ENCODE peak calls at places on chromosome 4, in eight cellular contexts. J is epithelial cell of prostate; B is brain microvascular endothelial cell; K is tibial artery; R is mesenchymal stem cell; S is adrenal gland; A is PC-9; Z is CD4-positive, CD25-positive, alpha-beta regulatory T cell. D is an unnamed sample.

GRCh38 chr4:140774510-140774909 is 18.3 kb upstream of the TBC1D9 start:
- DNase-seq in J (no peak), B (no peak), K (no peak), R (no peak), S (no peak), A (no peak), Z (no peak), D (no peak)

GRCh38 chr4:5784960-5785611 is 74.1 kb downstream of the EVC start:
- DNase-seq in J (no peak), B (no peak), K (no peak), R (no peak), S (no peak), A (no peak), Z (no peak), D (no peak)

GRCh38 chr4:46909078-46909477 is at the start of gene COX7B2:
- DNase-seq in J (no peak), B (no peak), K (no peak), R (no peak), S (no peak), A (peak), Z (no peak), D (no peak)

GRCh38 chr4:161252520-161253141 is 911.2 kb downstream of the FSTL5 start:
- DNase-seq in J (no peak), B (no peak), K (no peak), R (peak), S (no peak), A (no peak), Z (no peak), D (no peak)

GRCh38 chr4:844752-845232 is 18.9 kb upstream of the CPLX1 start:
- DNase-seq in J (no peak), B (no peak), K (no peak), R (no peak), S (no peak), A (no peak), Z (no peak), D (no peak)

GRCh38 chr4:7663075-7663541 is 228.4 kb upstream of the PSAPL1 start:
- DNase-seq in J (no peak), B (no peak), K (no peak), R (no peak), S (no peak), A (no peak), Z (no peak), D (no peak)

GRCh38 chr4:177511611-177512010 is 69.4 kb upstream of the AGA start:
- DNase-seq in J (peak), B (no peak), K (no peak), R (no peak), S (no peak), A (peak), Z (no peak), D (no peak)

GRCh38 chr4:1082215-1083182 is 30.9 kb downstream of the RNF212 start:
- DNase-seq in J (peak), B (peak), K (peak), R (peak), S (peak), A (peak), Z (no peak), D (no peak)

GRCh38 chr4:64516176-64516575 is 106.9 kb upstream of the TECRL start:
- DNase-seq in J (no peak), B (no peak), K (no peak), R (no peak), S (no peak), A (no peak), Z (no peak), D (no peak)

GRCh38 chr4:15231265-15232091 is 196.4 kb upstream of the C1QTNF7 start:
- DNase-seq in J (no peak), B (peak), K (peak), R (peak), S (peak), A (no peak), Z (peak), D (peak)

GRCh38 chr4:37882665-37883296 is 8.1 kb upstream of the TBC1D1 start:
- DNase-seq in J (no peak), B (no peak), K (no peak), R (no peak), S (no peak), A (no peak), Z (no peak), D (no peak)

GRCh38 chr4:5971077-5971447 is 47.2 kb downstream of the C4orf50 start:
- DNase-seq in J (no peak), B (no peak), K (no peak), R (no peak), S (no peak), A (no peak), Z (no peak), D (no peak)

GRCh38 chr4:2689825-2690700 is 66.1 kb downstream of the TNIP2 start:
- DNase-seq in J (no peak), B (peak), K (peak), R (no peak), S (peak), A (no peak), Z (no peak), D (no peak)

GRCh38 chr4:123259676-123260428 is 136.7 kb upstream of the SPRY1 start:
- DNase-seq in J (no peak), B (no peak), K (no peak), R (no peak), S (no peak), A (no peak), Z (no peak), D (no peak)

GRCh38 chr4:8690216-8690786 is 97.7 kb downstream of the CPZ start:
- DNase-seq in J (no peak), B (no peak), K (peak), R (no peak), S (no peak), A (no peak), Z (no peak), D (no peak)

GRCh38 chr4:107069049-107069448 is 32.9 kb upstream of the DKK2 start:
- DNase-seq in J (peak), B (peak), K (no peak), R (no peak), S (no peak), A (no peak), Z (no peak), D (no peak)

GRCh38 chr4:87093443-87094123 is 126.8 kb downstream of the KLHL8 start:
- DNase-seq in J (peak), B (peak), K (no peak), R (peak), S (peak), A (no peak), Z (peak), D (no peak)

GRCh38 chr4:54516556-54517215 is 141.1 kb upstream of the KIT start:
- DNase-seq in J (no peak), B (no peak), K (no peak), R (no peak), S (peak), A (no peak), Z (no peak), D (no peak)

GRCh38 chr4:24533364-24533763 is 51.0 kb downstream of the DHX15 start:
- DNase-seq in J (peak), B (no peak), K (no peak), R (peak), S (no peak), A (no peak), Z (no peak), D (no peak)

GRCh38 chr4:68218044-68218443 is 27.4 kb downstream of the TMPRSS11B start:
- DNase-seq in J (no peak), B (no peak), K (no peak), R (no peak), S (no peak), A (no peak), Z (no peak), D (no peak)

GRCh38 chr4:99848576-99848975 is 31.9 kb downstream of the DAPP1 start:
- DNase-seq in J (no peak), B (no peak), K (no peak), R (no peak), S (no peak), A (no peak), Z (no peak), D (no peak)

GRCh38 chr4:144808034-144808433 is 162.1 kb downstream of the HHIP start:
- DNase-seq in J (no peak), B (no peak), K (no peak), R (no peak), S (no peak), A (no peak), Z (no peak), D (no peak)

GRCh38 chr4:120286813-120287212 is 220.2 kb upstream of the MAD2L1 start:
- DNase-seq in J (no peak), B (no peak), K (no peak), R (peak), S (no peak), A (no peak), Z (no peak), D (no peak)

GRCh38 chr4:153205757-153206156 is 1.5 kb downstream of the TRIM2 start:
- DNase-seq in J (peak), B (peak), K (no peak), R (peak), S (no peak), A (peak), Z (no peak), D (no peak)

GRCh38 chr4:110637408-110638131 is 14.7 kb upstream of the PITX2 start:
- DNase-seq in J (no peak), B (no peak), K (no peak), R (peak), S (no peak), A (no peak), Z (no peak), D (no peak)
- H3K27ac ChIP-seq in J (no peak), B (no peak), K (no peak), R (no peak), S (no peak), A (no peak), Z (no peak), D (no peak)

GRCh38 chr4:78584863-78585576 is 33.5 kb downstream of the ANXA3 start:
- DNase-seq in J (no peak), B (no peak), K (no peak), R (peak), S (no peak), A (no peak), Z (no peak), D (no peak)

GRCh38 chr4:78592104-78592783 is 40.7 kb downstream of the ANXA3 start:
- DNase-seq in J (peak), B (no peak), K (no peak), R (no peak), S (no peak), A (no peak), Z (no peak), D (no peak)

GRCh38 chr4:78585633-78586032 is 34.1 kb downstream of the ANXA3 start:
- DNase-seq in J (no peak), B (no peak), K (no peak), R (peak), S (no peak), A (no peak), Z (no peak), D (no peak)

GRCh38 chr4:78591404-78591803 is 39.8 kb downstream of the ANXA3 start:
- DNase-seq in J (no peak), B (no peak), K (no peak), R (no peak), S (no peak), A (no peak), Z (no peak), D (no peak)

GRCh38 chr4:78588894-78589545 is 37.5 kb downstream of the ANXA3 start:
- DNase-seq in J (no peak), B (no peak), K (no peak), R (no peak), S (no peak), A (no peak), Z (no peak), D (no peak)
- H3K27ac ChIP-seq in J (peak), B (no peak), K (no peak), R (no peak), S (no peak), A (no peak), Z (no peak), D (no peak)

GRCh38 chr4:186704059-186704458 is 19.6 kb downstream of the FAT1 start:
- DNase-seq in J (no peak), B (no peak), K (no peak), R (no peak), S (no peak), A (no peak), Z (no peak), D (no peak)
- H3K27ac ChIP-seq in J (peak), B (no peak), K (peak), R (no peak), S (no peak), A (no peak), Z (no peak), D (no peak)

GRCh38 chr4:155660436-155660835 is 6.2 kb upstream of the GUCY1A1 start:
- DNase-seq in J (no peak), B (no peak), K (no peak), R (no peak), S (no peak), A (no peak), Z (no peak), D (no peak)
- H3K27ac ChIP-seq in J (no peak), B (no peak), K (no peak), R (no peak), S (no peak), A (no peak), Z (no peak), D (no peak)

GRCh38 chr4:41435509-41435908 is 102.4 kb upstream of the LIMCH1 start:
- DNase-seq in J (no peak), B (no peak), K (no peak), R (no peak), S (no peak), A (no peak), Z (no peak), D (no peak)
- H3K27ac ChIP-seq in J (no peak), B (no peak), K (no peak), R (no peak), S (no peak), A (no peak), Z (no peak), D (no peak)

DNA sequence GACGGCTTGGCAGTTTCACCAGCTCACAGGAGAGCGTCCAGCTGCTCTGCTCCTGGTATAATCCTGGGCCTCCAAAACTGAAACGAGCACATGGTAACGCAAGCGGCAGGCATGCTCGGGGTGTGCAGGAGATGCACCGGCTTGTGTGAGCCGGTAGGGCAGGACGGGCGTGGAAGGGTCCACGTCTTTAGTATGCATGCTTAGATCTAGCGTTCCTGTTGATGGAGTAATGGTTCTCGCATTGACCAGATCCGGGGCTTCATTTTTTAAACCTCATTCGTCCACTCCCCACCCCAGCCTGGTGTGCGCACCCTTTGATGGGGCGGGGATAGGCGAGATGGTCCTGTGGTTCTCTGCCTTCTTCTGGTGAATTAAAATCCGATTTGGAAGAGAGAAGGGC is 39.7 kb downstream of the FAM149A start:
- DNase-seq in J (no peak), B (peak), K (peak), R (peak), S (peak), A (no peak), Z (no peak), D (no peak)
- H3K27ac ChIP-seq in J (no peak), B (no peak), K (peak), R (no peak), S (peak), A (no peak), Z (no peak), D (peak)

DNA sequence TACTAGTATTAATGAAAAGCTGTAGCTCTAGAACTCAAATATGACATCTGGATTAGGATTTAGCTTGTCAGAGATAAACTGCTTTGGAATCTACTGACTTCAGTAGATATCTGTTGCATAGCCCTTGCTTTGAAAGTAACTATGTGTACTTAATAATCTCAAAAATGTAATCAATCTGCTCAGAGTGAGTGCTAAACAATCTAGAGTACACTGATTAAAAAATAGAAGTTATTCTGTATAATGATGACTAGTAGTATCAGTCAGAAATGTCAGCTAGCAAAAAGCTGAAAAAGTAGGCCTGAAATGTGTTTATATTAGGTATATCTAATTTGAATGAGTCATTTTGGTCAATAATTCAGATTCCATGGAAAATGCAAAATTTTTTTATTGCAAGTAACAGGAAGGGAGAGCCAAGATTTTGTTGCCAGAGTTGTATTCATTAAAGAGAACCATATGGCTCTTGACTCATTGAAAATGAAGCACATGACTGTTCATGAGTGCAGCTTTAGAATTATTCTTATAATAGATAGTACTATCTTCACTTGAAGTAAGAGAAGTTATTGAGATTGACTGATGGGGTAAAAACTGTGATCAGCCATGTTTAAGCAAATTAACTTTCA is 20.0 kb downstream of the CLCN3 start:
- DNase-seq in J (no peak), B (peak), K (no peak), R (peak), S (no peak), A (no peak), Z (no peak), D (no peak)
- H3K27ac ChIP-seq in J (no peak), B (peak), K (no peak), R (no peak), S (no peak), A (no peak), Z (no peak), D (no peak)

D was measured in substantia nigra.